ENCODE peak calls at places on chromosome 3, in six cellular contexts. X is colonic mucosa, N is heart right ventricle, L is activated B cell treated with CpG ODN at 0.5 μM for 24 hours, Z is ovary, B is SK-N-SH. O is an unnamed sample.

GRCh38 chr3:21747376-21747775 is 3.6 kb downstream of the ZNF385D start:
- DNase-seq in B (no peak), L (no peak), N (no peak), Z (no peak), X (no peak), O (no peak)

GRCh38 chr3:189149203-189149602 is 22.6 kb upstream of the TPRG1 start:
- DNase-seq in X (no peak), B (no peak), N (no peak), Z (no peak), L (no peak), O (no peak)

GRCh38 chr3:183826448-183826847 is 1.1 kb upstream of the MAP6D1 start:
- DNase-seq in Z (no peak), L (no peak), X (no peak), N (no peak), B (no peak), O (no peak)

GRCh38 chr3:66659056-66659455 is 158.2 kb upstream of the LRIG1 start:
- DNase-seq in N (no peak), B (no peak), X (no peak), L (no peak), Z (no peak), O (no peak)

GRCh38 chr3:58161435-58162398 is 49.1 kb downstream of the DNASE1L3 start:
- DNase-seq in N (no peak), B (no peak), L (no peak), X (peak; percentile 69), Z (peak; percentile 82), O (no peak)

GRCh38 chr3:50347187-50347813 is 1.8 kb upstream of the ZMYND10 start:
- DNase-seq in N (peak; percentile 71), X (peak; percentile 73), Z (peak; percentile 81), B (peak; percentile 83), L (peak; percentile 59), O (peak; percentile 76)

GRCh38 chr3:136898954-136899353 is 36.9 kb downstream of the NCK1 start:
- DNase-seq in B (no peak), N (no peak), L (no peak), X (no peak), Z (no peak), O (no peak)

GRCh38 chr3:192129586-192129985 is 597.8 kb downstream of the FGF12 start:
- DNase-seq in L (no peak), B (no peak), X (no peak), N (no peak), Z (no peak), O (no peak)

GRCh38 chr3:48548731-48549705 is 7.6 kb downstream of the PFKFB4 start:
- DNase-seq in N (peak; percentile 87), L (peak; percentile 66), Z (peak; percentile 85), X (peak; percentile 89), B (peak; percentile 86), O (peak; percentile 80)

GRCh38 chr3:127012091-127012490 is 29.2 kb downstream of the PLXNA1 start:
- DNase-seq in X (no peak), Z (no peak), B (no peak), N (no peak), L (no peak), O (no peak)

GRCh38 chr3:100360757-100361496 is 26.4 kb downstream of the NIT2 start:
- DNase-seq in X (no peak), Z (no peak), N (no peak), B (no peak), L (no peak), O (no peak)

GRCh38 chr3:47867451-47868017 is 64.6 kb downstream of the DHX30 start:
- DNase-seq in N (no peak), Z (no peak), L (no peak), X (no peak), B (no peak), O (no peak)

GRCh38 chr3:55203006-55203405 is 275.1 kb upstream of the LRTM1 start:
- DNase-seq in N (no peak), L (no peak), X (no peak), B (no peak), Z (no peak), O (no peak)

GRCh38 chr3:195692361-195692700 is 28.4 kb upstream of the MUC20 start:
- DNase-seq in N (no peak), L (peak; percentile 13), X (no peak), B (no peak), Z (no peak), O (no peak)

GRCh38 chr3:105157016-105157765 is 209.5 kb upstream of the ALCAM start:
- DNase-seq in B (no peak), N (no peak), X (no peak), Z (no peak), L (no peak), O (no peak)

GRCh38 chr3:189466004-189466403 is 165.2 kb upstream of the TP63 start:
- DNase-seq in Z (no peak), L (no peak), X (no peak), N (no peak), B (no peak), O (no peak)

GRCh38 chr3:142215111-142215510 is 10.3 kb downstream of the GK5 start:
- DNase-seq in B (no peak), Z (no peak), N (no peak), L (no peak), X (no peak), O (no peak)

GRCh38 chr3:132629928-132630327 is 29.7 kb downstream of the ACAD11 start:
- DNase-seq in X (no peak), Z (no peak), N (no peak), B (no peak), L (no peak), O (no peak)

GRCh38 chr3:12588039-12588673 is 31.3 kb downstream of the MKRN2 start:
- DNase-seq in N (no peak), L (no peak), Z (no peak), X (no peak), B (no peak), O (no peak)

GRCh38 chr3:32506466-32506865 is 3.8 kb upstream of the CMTM6 start:
- DNase-seq in L (no peak), Z (no peak), N (no peak), B (no peak), X (no peak), O (no peak)

GRCh38 chr3:150784747-150785125 is 21.8 kb upstream of the SIAH2 start:
- DNase-seq in X (no peak), N (no peak), B (no peak), L (no peak), Z (no peak), O (no peak)

DNA sequence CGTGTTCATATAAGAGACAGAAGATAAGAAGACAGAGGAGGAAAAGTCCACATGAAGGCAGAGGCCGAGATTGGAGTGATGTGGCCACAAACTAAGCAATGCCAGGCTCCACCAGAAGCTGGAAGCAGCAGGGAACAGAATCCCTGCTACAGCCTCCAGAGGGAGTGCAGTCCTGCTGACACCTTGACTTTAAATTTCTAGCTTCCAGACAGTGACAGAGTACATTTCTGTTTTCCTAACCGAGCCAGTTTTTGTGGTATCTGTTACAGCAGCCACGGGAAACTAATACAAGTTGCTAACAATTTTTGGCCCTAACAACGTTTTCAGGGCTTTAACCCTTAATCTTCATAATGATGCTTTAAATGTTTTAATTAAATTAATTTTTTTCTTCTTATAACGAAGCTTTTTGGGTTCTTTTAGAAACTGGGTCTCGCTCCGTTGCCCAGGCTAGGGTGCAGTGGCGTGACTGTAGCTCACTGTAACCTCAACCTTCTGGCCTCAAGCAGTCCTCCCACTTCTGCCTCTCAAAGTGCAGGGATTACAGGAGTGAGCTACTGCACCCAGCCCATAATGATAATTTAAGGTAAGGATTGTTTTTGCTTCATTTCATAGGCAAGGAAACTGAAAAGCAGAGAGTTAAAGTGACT is 202.3 kb upstream of the PROK2 start:
- DNase-seq in B (no peak), N (no peak), X (no peak), Z (no peak), L (no peak), O (no peak)
- TF ChIP-seq CTCF in B (no peak), N (peak; percentile 47), X (no peak), Z (no peak), L (no peak), O (no peak)

DNA sequence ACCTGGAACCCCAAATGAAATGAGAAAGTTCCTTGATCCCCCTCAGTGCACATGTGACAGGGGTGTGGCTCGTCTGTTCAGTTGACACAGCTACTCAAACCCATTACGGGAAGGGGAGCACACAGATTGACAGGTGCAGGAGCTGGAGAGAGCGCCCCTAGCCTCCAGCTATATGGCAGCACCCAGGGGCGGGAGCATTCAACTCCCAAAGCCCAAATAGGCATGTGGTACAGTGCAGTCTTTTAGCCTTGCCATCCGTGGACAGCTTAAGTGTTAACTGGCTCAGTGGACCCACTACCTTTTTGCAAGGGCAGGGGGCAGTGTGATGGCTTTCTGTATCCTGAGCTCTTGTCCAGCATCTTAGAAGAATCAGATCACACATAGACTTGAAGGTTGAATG is 1374.2 kb upstream of the ALCAM start:
- DNase-seq in Z (no peak), N (no peak), X (no peak), L (no peak), B (no peak), O (no peak)
- TF ChIP-seq CTCF in Z (no peak), N (no peak), X (no peak), L (no peak), B (no peak), O (no peak)

DNA sequence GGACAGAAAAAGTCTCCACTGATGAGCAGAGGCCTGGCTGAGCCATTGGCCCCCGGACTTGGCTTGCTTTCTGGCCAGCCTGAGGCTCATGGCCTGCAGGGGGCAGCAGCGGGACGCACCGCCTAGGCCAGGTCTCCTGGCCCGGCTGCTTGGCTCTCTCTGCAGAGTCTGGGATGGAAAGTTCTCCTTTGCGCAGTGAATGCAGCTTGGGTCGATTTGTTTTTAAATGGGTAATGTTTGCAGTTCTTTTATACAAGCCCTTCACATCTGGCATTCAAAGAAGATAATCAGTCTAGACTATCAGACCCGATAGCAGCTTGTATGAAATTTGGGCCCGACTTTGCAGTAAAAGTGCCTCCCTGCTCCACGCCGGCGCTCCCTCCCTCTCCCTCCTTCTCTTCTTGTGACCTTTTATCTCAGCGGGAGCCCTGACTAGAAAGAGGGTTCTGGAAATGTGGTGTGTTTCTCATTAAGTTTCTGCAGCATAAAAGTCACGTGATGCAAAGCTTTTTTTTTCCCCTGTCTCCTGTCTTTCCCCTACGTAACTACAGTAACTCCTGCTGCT is 59.9 kb downstream of the ZNF621 start:
- DNase-seq in X (peak; percentile 84), Z (peak; percentile 94), B (peak; percentile 80), N (peak; percentile 91), L (peak; percentile 78), O (peak; percentile 72)
- TF ChIP-seq CTCF in X (peak; percentile 96), Z (peak; percentile 91), B (peak; percentile 95), N (peak; percentile 98), L (peak; percentile 91), O (peak; percentile 89)

GRCh38 chr3:88009066-88009465 is 49.7 kb downstream of the CGGBP1 start:
- DNase-seq in L (no peak), X (no peak), B (no peak), N (no peak), Z (no peak), O (no peak)

GRCh38 chr3:88000853-88001252 is 58.0 kb downstream of the CGGBP1 start:
- DNase-seq in B (peak; percentile 12), X (no peak), N (peak; percentile 12), Z (no peak), L (no peak), O (no peak)

GRCh38 chr3:88002448-88002847 is 56.4 kb downstream of the CGGBP1 start:
- DNase-seq in B (no peak), L (no peak), Z (no peak), X (no peak), N (no peak), O (no peak)

GRCh38 chr3:88003115-88003755 is 55.6 kb downstream of the CGGBP1 start:
- DNase-seq in B (peak; percentile 27), N (no peak), Z (no peak), X (peak; percentile 26), L (no peak), O (no peak)

DNA sequence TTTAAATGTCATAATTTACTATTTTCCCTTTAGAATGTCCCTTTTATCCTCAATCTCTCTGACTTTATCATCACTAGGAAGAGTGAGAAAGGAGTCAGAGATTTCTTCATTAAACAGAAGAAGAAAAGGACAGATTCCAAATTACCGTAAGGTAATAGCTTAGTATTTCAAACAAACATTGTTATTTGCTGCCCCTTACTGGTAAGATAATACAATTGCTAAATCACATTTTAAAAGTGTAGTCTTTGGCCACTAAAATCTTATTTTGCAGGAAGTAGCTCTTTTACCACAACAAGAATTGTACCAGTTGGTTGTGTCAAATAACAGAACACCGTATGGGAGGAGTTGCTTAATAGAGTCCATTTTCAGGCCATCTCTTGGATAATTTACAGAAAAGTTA is 53.7 kb downstream of the CGGBP1 start:
- DNase-seq in Z (no peak), N (no peak), X (no peak), L (no peak), B (no peak), O (no peak)
- TF ChIP-seq CTCF in Z (peak; percentile 12), N (peak; percentile 24), X (no peak), L (no peak), B (peak; percentile 57), O (peak; percentile 41)

O was measured in natural killer cell.